ENCODE peak calls at places on chromosomes 4 and X, in ten cellular contexts. E is tibial artery, H is neural progenitor cell, Z is HCT116, K is psoas muscle, D is brain microvascular endothelial cell, P is prostate gland, I is uterus, L is suprapubic skin, B is endothelial cell of umbilical vein. V is an unnamed sample.

GRCh38 chrX:16827225-16827624 is 41.0 kb downstream of the TXLNG start:
- DNase-seq in B (peak; percentile 22), E (no peak), H (no peak), P (no peak), D (no peak), L (no peak), Z (no peak), I (no peak), K (no peak), V (no peak)

GRCh38 chr4:109091754-109092409 is 210.6 kb downstream of the COL25A1 start:
- DNase-seq in B (no peak), I (no peak), H (no peak), Z (no peak), K (no peak), L (no peak), P (peak; percentile 30), D (no peak), E (no peak), V (no peak)

GRCh38 chr4:101411926-101412325 is 64.6 kb upstream of the PPP3CA start:
- DNase-seq in L (no peak), E (no peak), I (no peak), H (no peak), B (no peak), Z (no peak), P (no peak), K (no peak), D (no peak), V (no peak)

GRCh38 chrX:53088136-53088974 is 5.6 kb upstream of the KANTR start:
- DNase-seq in I (peak; percentile 92), P (peak; percentile 81), Z (no peak), E (peak; percentile 93), L (peak; percentile 88), K (peak; percentile 83), H (peak; percentile 89), D (peak; percentile 73), B (peak; percentile 84), V (peak; percentile 82)

GRCh38 chrX:42615161-42615563 is 162.8 kb downstream of the PPP1R2C start:
- DNase-seq in K (no peak), P (no peak), I (no peak), Z (peak; percentile 41), B (no peak), D (no peak), E (no peak), L (no peak), H (peak; percentile 23), V (no peak)

GRCh38 chr4:38740303-38740702 is 42.5 kb downstream of the TLR10 start:
- DNase-seq in E (no peak), P (no peak), H (no peak), Z (no peak), B (no peak), I (no peak), L (no peak), K (no peak), D (no peak), V (no peak)

GRCh38 chrX:130174051-130174704 is 2.4 kb downstream of the RAB33A start:
- DNase-seq in L (no peak), Z (no peak), I (peak; percentile 50), H (no peak), K (peak; percentile 25), E (peak; percentile 79), P (no peak), B (peak; percentile 60), D (peak; percentile 50), V (no peak)

GRCh38 chr4:14862881-14863280 is 139.4 kb upstream of the CPEB2 start:
- DNase-seq in Z (no peak), H (peak; percentile 57), I (no peak), D (no peak), B (no peak), K (peak; percentile 23), P (no peak), L (no peak), E (peak; percentile 69), V (peak; percentile 49)

GRCh38 chrX:136086521-136086920 is 60.8 kb upstream of the FHL1 start:
- DNase-seq in P (no peak), Z (no peak), E (no peak), H (no peak), D (peak; percentile 9), L (no peak), B (no peak), I (no peak), K (no peak), V (no peak)

GRCh38 chrX:6226053-6226645 is 2.5 kb downstream of the NLGN4X start:
- DNase-seq in K (peak; percentile 11), P (no peak), D (no peak), B (no peak), I (no peak), H (peak; percentile 63), L (no peak), Z (no peak), E (no peak), V (no peak)

GRCh38 chrX:57453901-57454300 is 137.9 kb upstream of the ZXDB start:
- DNase-seq in I (no peak), B (peak; percentile 36), E (no peak), P (no peak), H (peak; percentile 47), K (no peak), D (no peak), L (no peak), Z (no peak), V (no peak)

GRCh38 chr4:5664778-5665177 is 43.6 kb downstream of the EVC2 start:
- DNase-seq in L (no peak), I (no peak), Z (no peak), D (no peak), K (no peak), H (no peak), P (no peak), B (no peak), E (no peak), V (no peak)
- H3K4me3 ChIP-seq in L (no peak overlapping the region), I (no peak overlapping the region), Z (no peak overlapping the region), D (no peak overlapping the region), K (no peak overlapping the region), H (no peak overlapping the region), P (no peak overlapping the region), B (no peak overlapping the region), E (no peak overlapping the region), V (no peak overlapping the region)

GRCh38 chr4:16764622-16765021 is 133.8 kb downstream of the LDB2 start:
- DNase-seq in D (no peak), P (no peak), B (peak; percentile 21), K (no peak), L (no peak), H (peak; percentile 26), I (no peak), Z (no peak), E (no peak), V (no peak)
- TF ChIP-seq CTCF in D (peak; percentile 60), P (no peak), B (peak; percentile 38), K (no peak), L (no peak), H (peak; percentile 42), I (no peak), Z (peak; percentile 39), E (no peak), V (peak; percentile 51)

DNA sequence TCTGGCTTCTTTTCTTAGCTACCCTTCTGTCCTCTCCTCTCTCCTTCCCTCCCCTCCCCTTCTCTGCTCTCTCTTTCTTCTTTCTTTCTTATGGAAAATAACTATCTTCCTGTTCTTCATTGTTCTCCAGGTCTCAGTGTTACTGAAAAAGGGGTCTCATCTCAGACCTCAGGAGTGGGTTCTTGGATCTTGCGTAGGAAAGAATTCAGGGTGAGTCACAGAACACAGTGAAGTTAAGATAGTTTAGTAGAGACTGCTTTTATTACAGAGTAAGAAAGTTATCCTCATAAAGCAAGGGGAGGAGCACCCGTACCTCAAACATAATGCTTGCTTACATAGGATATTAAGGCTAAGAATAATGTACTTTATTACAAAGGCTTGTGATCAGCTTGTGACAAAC is 31.8 kb upstream of the CWH43 start:
- DNase-seq in K (no peak), E (no peak), P (no peak), I (no peak), L (no peak), D (peak; percentile 17), Z (no peak), H (no peak), B (no peak), V (no peak)
- H3K27ac ChIP-seq in K (no peak overlapping the region), E (no peak overlapping the region), P (peak overlapping the region; percentile 59), I (peak overlapping the region; percentile 11), L (no peak overlapping the region), D (peak overlapping the region; percentile 20), Z (peak overlapping the region; percentile 54), H (no peak overlapping the region), B (no peak overlapping the region), V (no peak overlapping the region)

GRCh38 chr4:55549888-55550287 is 3.2 kb upstream of the CLOCK start:
- DNase-seq in B (no peak), L (no peak), I (no peak), D (peak; percentile 47), K (no peak), H (no peak), Z (peak; percentile 98), P (no peak), E (no peak), V (no peak)

GRCh38 chr4:55547918-55548317 is 1.2 kb upstream of the CLOCK start:
- DNase-seq in I (no peak), K (no peak), B (no peak), E (no peak), D (no peak), P (no peak), Z (no peak), H (no peak), L (no peak), V (no peak)

GRCh38 chr4:55554453-55555030 is 7.8 kb upstream of the CLOCK start:
- DNase-seq in H (no peak), D (no peak), B (peak; percentile 55), P (no peak), Z (peak; percentile 36), I (no peak), L (no peak), K (no peak), E (no peak), V (no peak)

GRCh38 chr4:55553442-55553841 is 6.7 kb upstream of the CLOCK start:
- DNase-seq in K (peak; percentile 22), H (no peak), L (no peak), P (peak; percentile 10), D (no peak), Z (no peak), I (peak; percentile 80), E (no peak), B (no peak), V (no peak)
- H3K4me3 ChIP-seq in K (peak overlapping the region; percentile 56), H (no peak overlapping the region), L (peak overlapping the region; percentile 27), P (peak overlapping the region; percentile 22), D (no peak overlapping the region), Z (no peak overlapping the region), I (peak overlapping the region; percentile 39), E (peak overlapping the region; percentile 41), B (no peak overlapping the region), V (peak overlapping the region; percentile 22)

V was measured in dorsolateral prefrontal cortex.